ENCODE peak calls at places on chromosomes 11 and 22, in four cellular contexts. K is heart left ventricle, A is AG04450, R is HL-60. W is an unnamed sample.

GRCh38 chr22:43342347-43343261 is 568 bp downstream of the SCUBE1 start:
- DNase-seq in K (no peak), A (no peak), R (no peak), W (no peak)

GRCh38 chr22:40312050-40312449 is 34.2 kb upstream of the ADSL start:
- DNase-seq in K (no peak), A (no peak), R (no peak), W (no peak)

GRCh38 chr11:120598517-120599209 is 87.1 kb downstream of the GRIK4 start:
- DNase-seq in K (no peak), A (no peak), R (no peak), W (no peak)

GRCh38 chr11:115716577-115717214 is 212.5 kb upstream of the CADM1 start:
- DNase-seq in K (peak; percentile 28), A (no peak), R (peak; percentile 28), W (no peak)

GRCh38 chr11:114738954-114739353 is 60.6 kb downstream of the NXPE2 start:
- DNase-seq in K (no peak), A (peak; percentile 8), R (peak; percentile 1), W (no peak)

GRCh38 chr11:7520981-7521487 is 7.2 kb downstream of the PPFIBP2 start:
- DNase-seq in K (no peak), A (no peak), R (no peak), W (no peak)

GRCh38 chr11:46681814-46682213 is 18.6 kb downstream of the ARHGAP1 start:
- DNase-seq in K (no peak), A (no peak), R (no peak), W (no peak)

GRCh38 chr11:99162819-99163218 is 142.1 kb downstream of the CNTN5 start:
- DNase-seq in K (no peak), A (no peak), R (no peak), W (no peak)

GRCh38 chr11:67504023-67504949 is 877 bp downstream of the PITPNM1 start:
- DNase-seq in K (peak; percentile 54), A (no peak), R (no peak), W (no peak)

GRCh38 chr11:125148011-125148410 is 16.5 kb upstream of the PKNOX2 start:
- DNase-seq in K (no peak), A (no peak), R (no peak), W (no peak)

GRCh38 chr11:128619540-128620305 is 32.4 kb upstream of the ETS1 start:
- DNase-seq in K (no peak), A (no peak), R (no peak), W (no peak)

GRCh38 chr22:45067731-45068130 is 57.9 kb upstream of the PHF21B start:
- DNase-seq in K (no peak), A (no peak), R (no peak), W (no peak)

GRCh38 chr22:49358041-49358440 is 469.6 kb downstream of the BRD1 start:
- DNase-seq in K (no peak), A (no peak), R (no peak), W (no peak)

GRCh38 chr22:26318975-26319374 is 110.1 kb upstream of the ASPHD2 start:
- DNase-seq in K (no peak), A (no peak), R (no peak), W (no peak)

GRCh38 chr22:27133951-27134664 is 476.7 kb downstream of the MIAT start:
- DNase-seq in K (no peak), A (no peak), R (no peak), W (peak; percentile 67)

GRCh38 chr22:44969817-44970216 is 40.0 kb downstream of the PHF21B start:
- DNase-seq in K (no peak), A (no peak), R (no peak), W (no peak)

GRCh38 chr11:24078056-24078455 is 418.8 kb upstream of the LUZP2 start:
- DNase-seq in K (no peak), A (peak; percentile 55), R (no peak), W (no peak)

GRCh38 chr11:30131535-30131934 is 99.3 kb upstream of the FSHB start:
- DNase-seq in K (no peak), A (no peak), R (no peak), W (no peak)

GRCh38 chr22:49738006-49738405 is 89.7 kb downstream of the BRD1 start:
- DNase-seq in K (no peak), A (no peak), R (no peak), W (no peak)

GRCh38 chr22:41857160-41857859 is 24.4 kb downstream of the SREBF2 start:
- DNase-seq in K (peak; percentile 40), A (no peak), R (peak; percentile 68), W (no peak)

GRCh38 chr22:35521358-35522264 is 19.0 kb upstream of the RASD2 start:
- DNase-seq in K (no peak), A (no peak), R (no peak), W (no peak)

GRCh38 chr11:68532719-68533369 is 72.3 kb downstream of the PPP6R3 start:
- DNase-seq in K (no peak), A (no peak), R (no peak), W (no peak)

GRCh38 chr22:44668190-44668885 is 33.7 kb upstream of the PRR5 start:
- DNase-seq in K (no peak), A (no peak), R (no peak), W (no peak)

DNA sequence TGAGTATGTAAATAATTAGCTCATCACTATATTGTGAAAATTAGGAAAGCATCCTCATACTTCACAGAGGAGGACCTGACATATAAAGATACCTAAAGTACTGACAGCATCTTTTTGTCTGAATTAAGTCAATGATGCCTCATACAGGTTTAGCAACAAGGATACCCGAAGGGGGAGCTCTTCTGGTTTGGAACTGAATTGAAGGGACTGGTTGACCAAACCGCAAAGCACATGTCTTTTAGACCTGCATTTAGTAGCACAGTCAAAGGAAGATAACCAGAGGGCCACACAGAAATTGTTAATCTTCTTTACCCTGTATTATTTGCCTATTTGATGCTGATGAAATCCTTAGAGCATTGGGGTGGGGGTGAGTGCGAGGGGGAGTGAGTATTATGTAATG is 12.9 kb upstream of the WT1 start:
- DNase-seq in K (no peak), A (no peak), R (no peak), W (no peak)
- TF ChIP-seq CTCF in K (no peak), A (no peak), R (peak; percentile 20), W (no peak)

DNA sequence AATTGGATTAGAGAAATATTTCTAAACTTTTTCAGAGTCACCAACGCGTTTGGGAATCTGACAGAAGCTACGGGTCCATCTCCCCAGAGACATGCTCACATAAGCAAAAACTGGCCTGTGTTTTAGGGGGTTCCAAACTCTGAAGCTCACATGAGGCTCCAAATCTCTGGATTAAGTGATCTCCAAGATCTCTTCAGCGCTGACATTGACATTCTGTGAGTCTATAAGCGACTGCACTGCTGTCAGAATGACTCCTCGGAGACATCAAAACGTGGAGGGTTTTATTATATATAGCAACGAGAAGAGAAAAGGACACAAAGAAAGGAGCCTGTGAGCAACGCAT is 642 bp upstream of the SIK2 start:
- DNase-seq in K (no peak), A (no peak), R (no peak), W (no peak)
- H3K4me3 ChIP-seq in K (peak overlapping the region; percentile 74), A (peak overlapping the region; percentile 54), R (peak overlapping the region; percentile 87), W (peak overlapping the region; percentile 32)

GRCh38 chr22:20433686-20434241 is 3.9 kb downstream of the SCARF2 start:
- DNase-seq in K (no peak), A (no peak), R (no peak), W (no peak)
- H3K27me3 ChIP-seq in K (no peaks in the 10 kb centered on the region), A (no peaks in the 10 kb centered on the region), R (peaks cover 79% of the 10 kb centered on the region), W (no peaks in the 10 kb centered on the region)

DNA sequence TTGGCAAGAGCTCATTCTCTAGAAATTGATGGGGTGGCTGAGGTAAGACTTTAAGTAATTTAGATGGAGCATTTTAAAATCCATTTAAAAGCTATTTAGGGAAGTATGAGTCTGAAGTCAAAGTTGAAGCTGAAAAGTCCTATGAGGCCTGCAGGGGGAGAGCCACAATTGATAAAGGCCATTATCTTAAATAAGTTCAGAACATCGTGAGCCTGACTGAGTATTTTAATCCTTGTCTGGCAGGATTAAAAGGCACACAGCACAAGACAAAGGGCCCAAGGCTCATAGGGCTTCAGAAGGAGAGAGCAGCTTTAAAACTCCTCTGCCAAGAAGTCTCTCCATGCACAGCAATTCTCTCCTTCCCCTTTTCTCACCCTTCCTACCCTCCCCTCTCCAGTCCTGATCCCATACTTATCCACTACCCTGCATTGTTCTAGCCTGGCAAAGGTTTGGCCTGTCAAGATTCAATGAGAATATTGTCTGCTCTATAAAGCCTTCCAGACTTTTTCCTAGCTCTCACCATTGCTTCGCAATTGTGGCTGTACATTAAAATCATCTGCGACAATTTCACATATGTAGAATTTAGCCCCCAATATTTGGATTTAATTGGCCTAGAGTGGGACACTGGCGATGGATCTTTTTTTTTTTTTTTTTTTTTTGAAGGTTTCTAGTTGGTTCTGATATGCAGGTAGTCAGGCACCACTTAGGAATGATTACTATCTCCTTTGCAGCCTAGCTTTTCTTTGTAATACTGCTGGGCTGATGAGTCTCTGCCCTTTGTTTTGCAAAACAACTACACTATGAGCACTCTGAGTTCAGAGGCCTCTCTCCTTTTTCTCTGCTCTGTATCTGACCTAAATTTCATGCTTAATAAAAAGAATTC is 1312.8 kb downstream of the FAM181B start:
- DNase-seq in K (no peak), A (no peak), R (no peak), W (no peak)
- TF ChIP-seq CTCF in K (no peak), A (no peak), R (no peak), W (no peak)

DNA sequence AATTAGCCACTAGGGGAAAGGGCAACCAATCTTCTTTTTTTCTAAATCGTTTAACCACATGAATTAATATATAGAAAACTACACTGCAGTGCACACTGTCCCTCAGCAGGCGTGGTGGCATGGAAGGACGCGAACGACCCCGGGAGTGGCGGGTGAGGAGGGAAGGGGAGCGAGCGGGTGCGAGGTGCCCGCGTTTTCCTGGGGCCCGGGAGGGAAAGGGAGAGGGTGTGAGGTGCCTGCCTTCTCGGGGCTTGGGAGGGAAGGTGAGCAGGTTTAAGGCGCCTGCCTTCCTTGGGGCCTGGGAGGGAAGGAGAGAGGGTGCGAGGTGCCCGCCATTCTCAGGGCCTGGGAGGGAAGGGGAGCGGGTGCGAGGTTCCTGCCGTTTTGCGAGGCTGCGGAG is 765 bp downstream of the GAB4 start:
- DNase-seq in K (no peak), A (no peak), R (no peak), W (no peak)
- H3K4me3 ChIP-seq in K (no peak overlapping the region), A (no peak overlapping the region), R (no peak overlapping the region), W (no peak overlapping the region)

DNA sequence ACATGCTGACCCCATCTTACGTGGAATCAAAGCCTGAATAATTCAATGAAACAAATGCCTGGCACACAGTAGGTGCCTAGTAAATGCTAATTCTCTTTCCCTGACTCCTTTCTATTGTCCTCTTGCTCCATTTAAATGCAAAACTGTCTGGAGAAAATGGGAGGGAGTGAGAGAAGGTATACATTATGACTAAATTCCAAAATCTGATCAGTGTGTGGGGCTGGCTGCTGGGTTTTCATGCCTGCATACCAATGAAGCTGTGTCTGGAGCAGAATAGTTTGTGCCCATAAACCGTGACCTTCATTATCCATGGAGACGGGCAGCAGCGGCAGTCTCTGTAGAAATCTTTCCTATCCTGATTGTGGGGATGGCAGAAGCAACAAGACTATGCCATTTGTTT is 223.4 kb upstream of the ZBED5 start:
- DNase-seq in K (no peak), A (no peak), R (no peak), W (no peak)
- H3K27me3 ChIP-seq in K (no peaks in the 10 kb centered on the region), A (peaks cover 25% of the 10 kb centered on the region), R (no peaks in the 10 kb centered on the region), W (peaks cover 4% of the 10 kb centered on the region)

DNA sequence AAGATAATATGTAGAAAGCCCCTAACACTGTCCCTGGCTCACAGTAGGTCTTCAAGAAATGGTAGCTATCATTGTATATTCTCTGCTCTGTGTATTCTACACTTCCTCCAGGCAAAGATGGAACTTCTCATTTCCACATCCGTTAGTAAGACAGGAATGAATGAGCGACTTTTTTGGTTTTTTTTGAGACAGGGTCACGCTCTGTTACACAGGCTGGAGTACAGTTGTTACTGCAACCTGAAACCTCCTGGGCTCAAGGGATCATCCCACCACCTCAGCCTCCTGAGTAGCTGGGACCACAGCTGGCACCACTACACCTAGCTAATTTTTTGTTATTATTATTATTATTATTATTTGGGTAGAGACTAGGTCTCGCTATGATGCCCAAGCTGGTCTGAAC is 2.3 kb upstream of the CLPB start:
- DNase-seq in K (no peak), A (no peak), R (no peak), W (no peak)
- TF ChIP-seq CTCF in K (no peak), A (no peak), R (no peak), W (no peak)

W was measured in BJ.